ENCODE peak calls at places on chromosomes 11 and 22, in six cellular contexts. V, Y, U, T, E and X are unnamed samples.

GRCh38 chr11:130837194-130837593 is 79.1 kb downstream of the SNX19 start:
- DNase-seq in V (no peak), Y (no peak), U (no peak), T (no peak), E (no peak), X (no peak)

GRCh38 chr22:30803679-30804078 is 109.0 kb downstream of the OSBP2 start:
- DNase-seq in V (no peak), Y (no peak), U (no peak), T (no peak), E (no peak), X (no peak)

GRCh38 chr22:22111267-22111751 is 128.7 kb upstream of the TOP3B start:
- DNase-seq in V (no peak), Y (peak; percentile 95), U (peak; percentile 41), T (no peak), E (no peak), X (no peak)

GRCh38 chr22:46660604-46661201 is 40.5 kb downstream of the GRAMD4 start:
- DNase-seq in V (no peak), Y (no peak), U (no peak), T (no peak), E (no peak), X (no peak)

GRCh38 chr22:30212996-30213441 is 33.5 kb downstream of the LIF start:
- DNase-seq in V (no peak), Y (no peak), U (peak; percentile 91), T (no peak), E (peak; percentile 17), X (no peak)

GRCh38 chr11:118691926-118692830 is 12.7 kb upstream of the TREH start:
- DNase-seq in V (no peak), Y (peak; percentile 67), U (peak; percentile 64), T (no peak), E (peak; percentile 72), X (no peak)

GRCh38 chr11:32478277-32478731 is 43.0 kb upstream of the WT1 start:
- DNase-seq in V (no peak), Y (no peak), U (no peak), T (no peak), E (no peak), X (no peak)

GRCh38 chr22:39434243-39434653 is 22.6 kb upstream of the MGAT3 start:
- DNase-seq in V (no peak), Y (no peak), U (no peak), T (no peak), E (no peak), X (no peak)

GRCh38 chr11:64305691-64306562 is 603 bp downstream of the ESRRA start:
- DNase-seq in V (peak; percentile 89), Y (peak; percentile 27), U (peak; percentile 40), T (peak; percentile 87), E (peak; percentile 77), X (peak; percentile 67)

GRCh38 chr11:18527512-18527911 is 770 bp upstream of the TSG101 start:
- DNase-seq in V (no peak), Y (peak; percentile 43), U (peak; percentile 59), T (no peak), E (peak; percentile 65), X (no peak)

GRCh38 chr11:65593518-65594414 is 1.8 kb downstream of the KCNK7 start:
- DNase-seq in V (peak; percentile 72), Y (no peak), U (peak; percentile 57), T (no peak), E (peak; percentile 50), X (no peak)

GRCh38 chr11:72015511-72016061 is 16.9 kb downstream of the IL18BP start:
- DNase-seq in V (peak; percentile 63), Y (peak; percentile 24), U (peak; percentile 19), T (no peak), E (peak; percentile 57), X (no peak)

GRCh38 chr22:31206896-31207687 is 5.0 kb upstream of the LIMK2 start:
- DNase-seq in V (no peak), Y (no peak), U (no peak), T (no peak), E (peak; percentile 97), X (no peak)

GRCh38 chr11:45933131-45933821 is 10.8 kb downstream of the LARGE2 start:
- DNase-seq in V (peak; percentile 31), Y (peak; percentile 71), U (peak; percentile 39), T (no peak), E (no peak), X (no peak)

GRCh38 chr11:122741613-122742012 is 86.1 kb downstream of the UBASH3B start:
- DNase-seq in V (no peak), Y (peak; percentile 68), U (peak; percentile 92), T (no peak), E (no peak), X (no peak)

GRCh38 chr22:46377566-46378498 is 42.3 kb downstream of the TRMU start:
- DNase-seq in V (peak; percentile 82), Y (no peak), U (peak; percentile 42), T (peak; percentile 73), E (peak; percentile 98), X (peak; percentile 88)

GRCh38 chr22:21946262-21946925 is 6.3 kb downstream of the PPM1F start:
- DNase-seq in V (no peak), Y (no peak), U (no peak), T (no peak), E (no peak), X (no peak)

GRCh38 chr22:39135092-39135896 is 17.2 kb downstream of the CBX7 start:
- DNase-seq in V (peak; percentile 90), Y (no peak), U (peak; percentile 57), T (peak; percentile 90), E (peak; percentile 51), X (no peak)

GRCh38 chr11:12201016-12201985 is 90.9 kb downstream of the MICAL2 start:
- DNase-seq in V (no peak), Y (peak; percentile 97), U (peak; percentile 94), T (no peak), E (peak; percentile 94), X (no peak)
- H2AK5ac ChIP-seq in V (no peak overlapping the region), Y (peak overlapping the region; percentile 96), U (peak overlapping the region; percentile 83), T (no peak overlapping the region), E (no peak overlapping the region), X (no peak overlapping the region)

GRCh38 chr22:40718250-40719204 is 39.2 kb downstream of the MCHR1 start:
- DNase-seq in V (no peak), Y (no peak), U (no peak), T (no peak), E (no peak), X (no peak)
- H2AFZ ChIP-seq in V (no peak overlapping the region), Y (no peak overlapping the region), U (no peak overlapping the region), T (no peak overlapping the region), E (no peak overlapping the region), X (no peak overlapping the region)

GRCh38 chr11:120666121-120666639 is 154.6 kb downstream of the GRIK4 start:
- DNase-seq in V (peak; percentile 48), Y (no peak), U (no peak), T (no peak), E (no peak), X (no peak)
- H2AK5ac ChIP-seq in V (no peak overlapping the region), Y (no peak overlapping the region), U (no peak overlapping the region), T (no peak overlapping the region), E (no peak overlapping the region), X (no peak overlapping the region)

GRCh38 chr11:27303903-27304302 is 59.1 kb downstream of the CCDC34 start:
- DNase-seq in V (no peak), Y (no peak), U (no peak), T (no peak), E (no peak), X (no peak)
- H2AFZ ChIP-seq in V (no peak overlapping the region), Y (no peak overlapping the region), U (no peak overlapping the region), T (no peak overlapping the region), E (no peak overlapping the region), X (no peak overlapping the region)

GRCh38 chr22:23534201-23534850 is 45.8 kb downstream of the IGLL1 start:
- DNase-seq in V (peak; percentile 41), Y (no peak), U (no peak), T (no peak), E (no peak), X (no peak)
- H2AK5ac ChIP-seq in V (no peak overlapping the region), Y (no peak overlapping the region), U (no peak overlapping the region), T (peak overlapping the region; percentile 94), E (peak overlapping the region; percentile 57), X (peak overlapping the region; percentile 100)

GRCh38 chr11:6538892-6539291 is 41.8 kb downstream of the DNHD1 start:
- DNase-seq in V (no peak), Y (no peak), U (no peak), T (no peak), E (no peak), X (no peak)
- H2AFZ ChIP-seq in V (no peak overlapping the region), Y (no peak overlapping the region), U (no peak overlapping the region), T (no peak overlapping the region), E (no peak overlapping the region), X (no peak overlapping the region)